ENCODE peak calls at places on chromosomes 4 and X, in five cellular contexts. U is adrenal gland, P is K562, I is stomach, O is heart left ventricle. R is an unnamed sample. For H3K9me3, the result is how much of the 10 kb centered on the place peaks cover.

GRCh38 chrX:103414561-103414960 is 38.2 kb downstream of the BEX3 start:
- DNase-seq in U (no peak), P (no peak), I (no peak), O (no peak), R (no peak)

GRCh38 chr4:161101881-161102280 is 1061.9 kb downstream of the FSTL5 start:
- DNase-seq in O (no peak), U (no peak), P (no peak), I (no peak), R (no peak)

GRCh38 chr4:1871471-1872021 is 353 bp downstream of the NSD2 start:
- DNase-seq in I (no peak), P (no peak), U (no peak), O (no peak), R (peak)

GRCh38 chr4:171880136-171880535 is 66.9 kb downstream of the GALNTL6 start:
- DNase-seq in I (no peak), P (no peak), O (no peak), U (no peak), R (no peak)

GRCh38 chrX:71542411-71542810 is 9.5 kb downstream of the OGT start:
- DNase-seq in U (no peak), I (no peak), P (no peak), O (no peak), R (no peak)

GRCh38 chr4:166662266-166662843 is 571.9 kb downstream of the SPOCK3 start:
- DNase-seq in O (no peak), P (no peak), I (no peak), U (no peak), R (no peak)

GRCh38 chr4:2829933-2830451 is 13.7 kb upstream of the ADD1 start:
- DNase-seq in P (no peak), O (peak), I (no peak), U (no peak), R (peak)

GRCh38 chrX:105461013-105461412 is 240.5 kb upstream of the TEX13A start:
- DNase-seq in U (no peak), I (no peak), P (no peak), O (no peak), R (no peak)

GRCh38 chr4:15153662-15154061 is 151.4 kb downstream of the CPEB2 start:
- DNase-seq in P (peak), U (no peak), I (no peak), O (no peak), R (no peak)

GRCh38 chr4:79042079-79042674 is 102.9 kb upstream of the PAQR3 start:
- DNase-seq in O (no peak), U (no peak), I (no peak), P (peak), R (no peak)

GRCh38 chr4:20252656-20253271 is 1.1 kb downstream of the SLIT2 start:
- DNase-seq in O (peak), U (peak), I (no peak), P (no peak), R (peak)

GRCh38 chr4:143599827-143600226 is 86.3 kb downstream of the SMARCA5 start:
- DNase-seq in O (no peak), I (no peak), U (no peak), P (no peak), R (no peak)

GRCh38 chrX:69060631-69061408 is 104.4 kb downstream of the PJA1 start:
- DNase-seq in O (peak), I (peak), P (no peak), U (peak), R (peak)

GRCh38 chr4:81164126-81164525 is 50.9 kb downstream of the PRKG2 start:
- DNase-seq in P (no peak), O (no peak), I (no peak), U (no peak), R (no peak)

GRCh38 chr4:157674699-157675098 is 454.2 kb downstream of the GRIA2 start:
- DNase-seq in U (no peak), I (no peak), P (no peak), O (no peak), R (no peak)

GRCh38 chrX:24790166-24790565 is 96.4 kb downstream of the POLA1 start:
- DNase-seq in I (no peak), O (no peak), P (no peak), U (no peak), R (no peak)

GRCh38 chrX:97372006-97372766 is 488.5 kb downstream of the RPA4 start:
- DNase-seq in P (no peak), I (no peak), O (no peak), U (no peak), R (no peak)

GRCh38 chr4:142095886-142096605 is 459.7 kb downstream of the IL15 start:
- DNase-seq in P (no peak), I (no peak), O (no peak), U (peak), R (no peak)

GRCh38 chr4:129043523-129043922 is 49.8 kb downstream of the SCLT1 start:
- DNase-seq in I (no peak), P (peak), O (no peak), U (no peak), R (no peak)

GRCh38 chrX:47210661-47211425 is 7.6 kb upstream of the CDK16 start:
- DNase-seq in P (no peak), U (no peak), O (no peak), I (no peak), R (peak)

GRCh38 chr4:98482847-98483806 is 175.3 kb downstream of the TSPAN5 start:
- DNase-seq in I (no peak), O (no peak), P (no peak), U (no peak), R (no peak)

GRCh38 chr4:33200377-33200776 is 2480.2 kb downstream of the PCDH7 start:
- DNase-seq in O (no peak), U (no peak), P (no peak), I (no peak), R (no peak)

GRCh38 chrX:132836471-132836870 is 122.0 kb downstream of the HS6ST2 start:
- DNase-seq in I (no peak), P (no peak), U (no peak), O (no peak), R (no peak)

GRCh38 chr4:23774932-23775331 is 114.9 kb downstream of the PPARGC1A start:
- DNase-seq in I (no peak), U (no peak), O (no peak), P (no peak), R (no peak)

GRCh38 chrX:136200466-136200865 is 50.7 kb downstream of the MAP7D3 start:
- DNase-seq in P (peak), I (no peak), U (no peak), O (no peak), R (no peak)

GRCh38 chrX:52217494-52218160 is 32.9 kb downstream of the MAGED4 start:
- DNase-seq in P (no peak), O (no peak), U (no peak), I (no peak), R (no peak)

GRCh38 chrX:21974011-21974385 is 33.5 kb downstream of the SMS start:
- DNase-seq in U (no peak), P (no peak), O (no peak), I (no peak), R (no peak)

GRCh38 chrX:108736509-108737479 is at the start of gene IRS4:
- DNase-seq in P (no peak), I (no peak), O (no peak), U (no peak), R (peak)

GRCh38 chr4:171629737-171630136 is 183.5 kb upstream of the GALNTL6 start:
- DNase-seq in U (no peak), O (no peak), I (no peak), P (peak), R (no peak)

GRCh38 chrX:121014826-121015225 is 29.3 kb upstream of the CT47A1 start:
- DNase-seq in U (no peak), P (no peak), O (no peak), I (no peak), R (no peak)

GRCh38 chr4:152166567-152166966 is 369.3 kb downstream of the FBXW7 start:
- DNase-seq in P (peak), O (no peak), U (no peak), I (no peak), R (no peak)

GRCh38 chrX:18194688-18195087 is 26.0 kb downstream of the BEND2 start:
- DNase-seq in P (no peak), O (no peak), U (no peak), I (no peak), R (no peak)

GRCh38 chr4:127304356-127304755 is 328.4 kb upstream of the INTU start:
- DNase-seq in I (no peak), U (no peak), P (no peak), O (peak), R (no peak)

DNA sequence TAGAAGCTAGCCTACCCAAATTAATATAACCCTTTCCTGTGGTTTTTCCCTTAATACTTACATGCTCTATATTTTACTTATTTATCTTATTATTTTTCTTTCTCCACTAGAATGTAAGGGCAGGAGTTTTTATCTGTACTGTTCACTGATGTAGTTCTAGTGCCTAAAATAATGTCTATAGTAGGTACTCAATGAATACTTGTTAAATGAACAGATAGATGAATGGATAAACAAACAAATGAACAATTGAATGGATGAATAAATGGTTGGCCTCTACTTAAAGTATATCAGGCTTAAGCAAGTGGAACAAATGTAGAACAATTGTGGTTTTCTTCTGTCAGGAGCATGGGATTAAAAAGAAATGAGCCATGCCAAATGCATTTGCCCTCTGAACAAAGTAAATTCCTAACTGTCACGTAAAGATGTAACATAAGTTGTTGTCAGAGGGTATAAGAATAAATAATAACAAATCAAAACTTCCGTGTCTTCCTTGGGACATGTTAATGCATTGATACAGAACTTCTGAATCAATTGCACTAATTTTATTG is 54.1 kb downstream of the SYTL5 start:
- DNase-seq in U (no peak), P (no peak), O (no peak), I (no peak), R (no peak)
- H3K9me3 ChIP-seq in U (under half), P (under half), O (under half), I (under half), R (under half)

DNA sequence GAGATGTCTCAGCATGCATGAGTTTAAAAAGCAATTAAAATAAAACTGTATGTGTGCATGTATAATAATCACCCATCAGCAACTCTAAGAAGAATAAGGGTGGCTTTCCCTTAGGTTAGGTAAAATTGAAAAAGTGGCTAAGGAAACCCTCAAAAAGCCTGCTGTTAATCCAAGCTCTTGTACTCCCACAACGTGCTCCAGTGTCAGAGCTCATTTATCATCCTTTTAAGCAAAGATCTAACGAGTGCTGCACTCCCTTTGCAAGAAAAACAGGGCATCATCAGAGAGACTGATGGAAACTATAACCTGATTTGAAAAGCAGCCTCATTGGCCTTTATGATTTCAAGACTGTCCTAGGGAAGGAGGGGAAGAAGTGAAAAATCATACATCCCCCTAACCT is 34.2 kb upstream of the AREG start:
- DNase-seq in O (no peak), I (no peak), U (no peak), P (no peak), R (no peak)
- TF ChIP-seq CTCF in O (no peak), I (no peak), U (no peak), P (no peak), R (no peak)

GRCh38 chr4:145482209-145483021 is 762 bp downstream of the SMAD1 start:
- DNase-seq in I (peak), U (peak), O (peak), P (no peak), R (peak)
- TF ChIP-seq POLR2A in I (no peak), U (no peak), O (no peak), P (no peak), R (peak)

GRCh38 chrX:667360-667759 is 36.8 kb downstream of the SHOX start:
- DNase-seq in P (no peak), I (no peak), O (no peak), U (no peak), R (no peak)

GRCh38 chrX:661154-661553 is 30.6 kb downstream of the SHOX start:
- DNase-seq in P (no peak), U (no peak), O (no peak), I (no peak), R (no peak)

GRCh38 chrX:666762-667161 is 36.2 kb downstream of the SHOX start:
- DNase-seq in P (no peak), O (no peak), U (no peak), I (no peak), R (no peak)

GRCh38 chrX:662126-662525 is 31.5 kb downstream of the SHOX start:
- DNase-seq in O (no peak), U (no peak), I (no peak), P (no peak), R (no peak)

GRCh38 chrX:663841-664240 is 33.2 kb downstream of the SHOX start:
- DNase-seq in I (no peak), U (no peak), P (no peak), O (no peak), R (no peak)
- H3K9me3 ChIP-seq in I (under half), U (under half), P (under half), O (under half), R (under half)

GRCh38 chr4:54228064-54228527 is 997 bp upstream of the PDGFRA start:
- DNase-seq in P (peak), I (peak), U (peak), O (peak), R (peak)
- TF ChIP-seq CTCF in P (peak), I (peak), U (peak), O (peak), R (peak)